ENCODE peak calls at places on chromosomes 12 and 14, in seven cellular contexts. One of them, this sample, is unnamed. For H3K79me2, the result is how much of the 10 kb centered on the place peaks cover.

GRCh38 chr12:57896437-57897201 is 44.7 kb upstream of the ATP23 start:
- DNase-seq in neural progenitor cell: peak
- DNase-seq in mesendoderm: peak
- DNase-seq in SK-N-SH: peak
- DNase-seq in PC-9: no peak
- DNase-seq in fibroblast of lung: peak
- DNase-seq in HCT116: no peak
- DNase-seq in this sample: no peak

GRCh38 chr12:8832500-8832899 is 10.1 kb downstream of the A2ML1 start:
- DNase-seq in neural progenitor cell: no peak
- DNase-seq in mesendoderm: peak
- DNase-seq in SK-N-SH: no peak
- DNase-seq in PC-9: no peak
- DNase-seq in fibroblast of lung: no peak
- DNase-seq in HCT116: no peak
- DNase-seq in this sample: no peak

GRCh38 chr12:69779928-69780327 is 41.3 kb downstream of the RAB3IP start:
- DNase-seq in neural progenitor cell: peak
- DNase-seq in mesendoderm: peak
- DNase-seq in SK-N-SH: peak
- DNase-seq in PC-9: no peak
- DNase-seq in fibroblast of lung: peak
- DNase-seq in HCT116: peak
- DNase-seq in this sample: no peak

GRCh38 chr12:75944097-75944904 is 87.3 kb downstream of the PHLDA1 start:
- DNase-seq in neural progenitor cell: no peak
- DNase-seq in mesendoderm: peak
- DNase-seq in SK-N-SH: no peak
- DNase-seq in PC-9: peak
- DNase-seq in fibroblast of lung: peak
- DNase-seq in HCT116: peak
- DNase-seq in this sample: no peak

GRCh38 chr12:76623929-76624328 is 64.4 kb upstream of the OSBPL8 start:
- DNase-seq in neural progenitor cell: no peak
- DNase-seq in mesendoderm: peak
- DNase-seq in SK-N-SH: no peak
- DNase-seq in PC-9: peak
- DNase-seq in fibroblast of lung: peak
- DNase-seq in HCT116: peak
- DNase-seq in this sample: no peak

GRCh38 chr12:97716356-97716755 is 253.8 kb downstream of the RMST start:
- DNase-seq in neural progenitor cell: peak
- DNase-seq in mesendoderm: peak
- DNase-seq in SK-N-SH: peak
- DNase-seq in PC-9: no peak
- DNase-seq in fibroblast of lung: no peak
- DNase-seq in HCT116: no peak
- DNase-seq in this sample: no peak

GRCh38 chr12:32437095-32437515 is 37.7 kb downstream of the FGD4 start:
- DNase-seq in neural progenitor cell: no peak
- DNase-seq in mesendoderm: peak
- DNase-seq in SK-N-SH: no peak
- DNase-seq in PC-9: peak
- DNase-seq in fibroblast of lung: peak
- DNase-seq in HCT116: peak
- DNase-seq in this sample: no peak

GRCh38 chr12:118337194-118337838 is 35.4 kb downstream of the TAOK3 start:
- DNase-seq in neural progenitor cell: no peak
- DNase-seq in mesendoderm: no peak
- DNase-seq in SK-N-SH: no peak
- DNase-seq in PC-9: no peak
- DNase-seq in fibroblast of lung: peak
- DNase-seq in HCT116: no peak
- DNase-seq in this sample: no peak

GRCh38 chr12:98593351-98594049 is at the start of gene SLC25A3:
- DNase-seq in neural progenitor cell: peak
- DNase-seq in mesendoderm: peak
- DNase-seq in SK-N-SH: peak
- DNase-seq in PC-9: peak
- DNase-seq in fibroblast of lung: peak
- DNase-seq in HCT116: peak
- DNase-seq in this sample: peak

GRCh38 chr14:59301354-59301753 is 112.9 kb downstream of the DAAM1 start:
- DNase-seq in neural progenitor cell: no peak
- DNase-seq in mesendoderm: no peak
- DNase-seq in SK-N-SH: no peak
- DNase-seq in PC-9: no peak
- DNase-seq in fibroblast of lung: no peak
- DNase-seq in HCT116: no peak
- DNase-seq in this sample: peak
- H3K79me2 ChIP-seq in neural progenitor cell: under half
- H3K79me2 ChIP-seq in mesendoderm: under half
- H3K79me2 ChIP-seq in SK-N-SH: under half
- H3K79me2 ChIP-seq in PC-9: under half
- H3K79me2 ChIP-seq in fibroblast of lung: under half
- H3K79me2 ChIP-seq in HCT116: under half
- H3K79me2 ChIP-seq in this sample: under half

DNA sequence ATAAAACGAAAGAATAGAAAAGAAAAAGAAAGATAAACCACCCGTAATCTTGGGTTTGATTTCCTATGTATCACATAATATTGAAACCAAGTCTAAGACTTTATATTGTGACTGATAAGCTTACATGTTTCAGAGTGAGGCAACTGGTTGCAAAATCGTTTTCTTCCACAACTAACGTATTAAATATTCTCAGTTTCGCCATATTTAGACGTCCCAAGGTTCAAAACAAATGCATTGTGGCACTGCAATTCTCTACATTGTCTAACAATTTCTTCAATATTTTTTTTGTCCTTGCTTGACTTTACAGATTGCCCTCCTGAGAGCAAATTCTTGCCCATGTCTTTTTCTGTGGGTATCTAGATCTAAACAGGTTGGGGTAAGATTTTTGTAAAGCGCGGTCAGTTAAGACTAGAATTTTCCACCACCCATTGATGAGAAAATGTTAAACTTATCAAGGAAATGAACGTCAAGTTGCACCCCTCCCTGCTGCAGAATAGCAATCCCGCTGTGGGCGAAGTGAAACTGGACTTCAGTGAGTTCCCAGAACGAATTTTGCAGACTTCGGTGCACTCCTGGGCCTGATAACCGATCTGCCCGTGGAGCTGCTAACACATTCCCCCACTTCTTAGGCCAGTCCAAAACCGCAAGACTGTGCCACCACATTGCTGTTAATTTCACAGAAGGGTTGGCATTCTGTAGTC is 2.7 kb downstream of the TBX3 start:
- DNase-seq in neural progenitor cell: no peak
- DNase-seq in mesendoderm: no peak
- DNase-seq in SK-N-SH: no peak
- DNase-seq in PC-9: no peak
- DNase-seq in fibroblast of lung: peak
- DNase-seq in HCT116: no peak
- DNase-seq in this sample: no peak
- H3K4me3 ChIP-seq in neural progenitor cell: no peak
- H3K4me3 ChIP-seq in mesendoderm: peak
- H3K4me3 ChIP-seq in SK-N-SH: peak
- H3K4me3 ChIP-seq in PC-9: no peak
- H3K4me3 ChIP-seq in fibroblast of lung: peak
- H3K4me3 ChIP-seq in HCT116: no peak
- H3K4me3 ChIP-seq in this sample: no peak

DNA sequence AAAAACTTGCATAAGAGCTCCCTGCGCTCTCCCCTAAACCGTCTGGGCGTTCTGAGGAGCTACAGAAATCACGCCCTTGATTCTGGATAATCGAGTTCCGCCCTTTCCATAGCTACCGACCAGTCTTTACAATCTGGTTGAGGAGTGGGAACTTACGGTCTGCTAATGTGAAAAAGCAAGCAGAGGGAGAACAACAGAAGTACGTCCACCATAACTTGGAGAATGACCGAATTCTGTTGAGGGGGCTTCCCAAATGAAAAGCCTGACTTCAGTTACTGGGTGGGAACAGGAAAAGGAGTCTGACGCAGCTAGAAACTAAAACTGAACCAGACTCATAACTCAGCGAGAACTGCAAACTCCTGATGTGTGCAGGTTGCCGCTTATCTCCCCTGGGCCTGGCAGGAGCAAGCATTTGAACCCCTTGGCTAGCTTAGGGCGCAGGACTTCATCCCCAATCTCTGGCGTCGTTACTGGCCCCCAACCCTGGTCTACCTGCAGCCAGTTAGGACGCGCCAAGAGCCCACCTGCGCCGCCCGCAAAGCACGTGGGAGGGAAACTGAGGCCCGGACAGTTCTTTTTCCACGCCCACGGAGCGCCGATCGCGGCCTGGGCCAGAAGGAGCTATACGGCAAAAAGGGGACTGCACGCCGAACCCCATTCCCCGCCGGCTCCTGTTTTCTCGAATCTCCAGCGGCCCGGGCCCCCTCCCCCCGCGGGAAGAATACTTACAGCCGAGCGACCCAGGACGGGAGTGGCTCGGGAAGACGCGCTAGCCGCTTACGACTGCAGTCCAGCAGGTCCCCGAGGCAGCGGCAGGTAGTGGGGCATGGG is 818 bp downstream of the LRIG3 start:
- DNase-seq in neural progenitor cell: peak
- DNase-seq in mesendoderm: peak
- DNase-seq in SK-N-SH: no peak
- DNase-seq in PC-9: peak
- DNase-seq in fibroblast of lung: peak
- DNase-seq in HCT116: no peak
- DNase-seq in this sample: no peak
- H3K79me2 ChIP-seq in neural progenitor cell: half or more
- H3K79me2 ChIP-seq in mesendoderm: under half
- H3K79me2 ChIP-seq in SK-N-SH: under half
- H3K79me2 ChIP-seq in PC-9: half or more
- H3K79me2 ChIP-seq in fibroblast of lung: half or more
- H3K79me2 ChIP-seq in HCT116: half or more
- H3K79me2 ChIP-seq in this sample: under half

DNA sequence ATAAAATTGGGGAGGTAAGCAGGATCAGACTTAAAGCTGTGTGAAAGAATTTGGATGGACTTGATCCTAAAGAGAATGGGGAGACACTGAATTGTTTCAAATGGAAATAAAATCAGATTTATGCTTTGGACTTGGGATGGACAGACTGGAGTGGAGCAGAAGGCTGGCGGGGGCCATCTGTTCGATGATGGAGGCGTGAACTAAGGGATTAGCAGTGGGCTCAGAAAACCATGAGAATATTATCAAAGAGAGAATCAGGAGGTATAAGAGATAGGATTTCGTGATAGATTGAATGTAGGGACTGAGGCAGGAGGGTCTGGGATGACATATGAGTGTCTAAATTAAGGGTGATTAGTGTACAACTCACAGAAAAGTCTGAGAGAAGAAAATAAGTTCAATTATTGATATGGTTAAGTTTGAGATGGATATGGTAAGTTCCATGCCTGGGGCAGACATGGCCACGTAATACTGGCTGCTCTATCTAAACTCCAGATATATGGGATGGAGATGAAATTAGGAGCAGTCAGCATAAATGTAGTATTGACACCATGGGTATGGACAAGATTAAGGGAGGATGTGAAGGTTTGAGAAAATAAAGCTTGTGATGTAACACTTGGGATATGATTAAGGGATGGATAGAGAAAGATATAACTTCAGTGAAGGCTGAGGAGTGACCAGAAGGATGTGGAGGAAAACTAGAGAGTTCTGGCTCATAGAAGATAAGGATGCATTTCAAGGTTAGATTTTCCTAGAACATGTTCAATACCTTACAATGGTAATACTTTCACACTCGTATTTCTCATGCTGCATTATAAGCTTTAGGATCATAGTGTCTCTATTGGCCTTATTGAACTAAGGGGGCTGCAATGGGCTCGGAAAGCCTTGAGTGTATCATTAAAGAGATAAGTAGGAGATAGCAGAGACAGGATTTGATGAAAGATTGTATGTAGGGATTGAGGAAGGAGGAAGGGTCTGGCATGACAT is 1.0 kb upstream of the TSSK4 start:
- DNase-seq in neural progenitor cell: no peak
- DNase-seq in mesendoderm: no peak
- DNase-seq in SK-N-SH: no peak
- DNase-seq in PC-9: no peak
- DNase-seq in fibroblast of lung: no peak
- DNase-seq in HCT116: no peak
- DNase-seq in this sample: no peak
- H3K4me3 ChIP-seq in neural progenitor cell: no peak
- H3K4me3 ChIP-seq in mesendoderm: no peak
- H3K4me3 ChIP-seq in SK-N-SH: no peak
- H3K4me3 ChIP-seq in PC-9: no peak
- H3K4me3 ChIP-seq in fibroblast of lung: no peak
- H3K4me3 ChIP-seq in HCT116: no peak
- H3K4me3 ChIP-seq in this sample: no peak

GRCh38 chr14:102157346-102157745 is 17.6 kb downstream of the WDR20 start:
- DNase-seq in neural progenitor cell: no peak
- DNase-seq in mesendoderm: no peak
- DNase-seq in SK-N-SH: no peak
- DNase-seq in PC-9: no peak
- DNase-seq in fibroblast of lung: no peak
- DNase-seq in HCT116: no peak
- DNase-seq in this sample: no peak
- H3K79me2 ChIP-seq in neural progenitor cell: half or more
- H3K79me2 ChIP-seq in mesendoderm: under half
- H3K79me2 ChIP-seq in SK-N-SH: half or more
- H3K79me2 ChIP-seq in PC-9: half or more
- H3K79me2 ChIP-seq in fibroblast of lung: under half
- H3K79me2 ChIP-seq in HCT116: half or more
- H3K79me2 ChIP-seq in this sample: half or more

DNA sequence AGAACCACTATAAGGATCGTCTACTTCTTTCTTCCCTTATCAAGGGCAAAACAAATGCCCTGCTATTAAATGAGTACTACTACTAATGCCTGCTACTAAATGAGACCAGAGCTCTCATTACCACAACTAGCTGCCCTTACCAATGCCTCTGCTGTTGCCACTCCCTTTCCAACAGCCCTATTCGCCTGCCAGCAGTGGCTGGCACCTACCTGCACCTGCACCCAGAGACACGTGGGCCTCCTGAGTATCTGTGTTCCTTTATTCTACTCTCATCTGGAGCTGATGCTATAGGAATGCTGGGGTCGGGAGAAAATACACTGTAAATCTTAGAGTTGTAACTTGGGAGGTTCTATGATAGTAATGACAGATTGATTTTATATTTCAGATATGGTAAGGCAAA is 174.7 kb downstream of the SLC2A13 start:
- DNase-seq in neural progenitor cell: no peak
- DNase-seq in mesendoderm: no peak
- DNase-seq in SK-N-SH: no peak
- DNase-seq in PC-9: no peak
- DNase-seq in fibroblast of lung: no peak
- DNase-seq in HCT116: no peak
- DNase-seq in this sample: no peak
- H3K4me3 ChIP-seq in neural progenitor cell: no peak
- H3K4me3 ChIP-seq in mesendoderm: no peak
- H3K4me3 ChIP-seq in SK-N-SH: no peak
- H3K4me3 ChIP-seq in PC-9: no peak
- H3K4me3 ChIP-seq in fibroblast of lung: no peak
- H3K4me3 ChIP-seq in HCT116: no peak
- H3K4me3 ChIP-seq in this sample: no peak

GRCh38 chr14:56357478-56357877 is 222.1 kb upstream of the TMEM260 start:
- DNase-seq in neural progenitor cell: no peak
- DNase-seq in mesendoderm: no peak
- DNase-seq in SK-N-SH: no peak
- DNase-seq in PC-9: no peak
- DNase-seq in fibroblast of lung: no peak
- DNase-seq in HCT116: no peak
- DNase-seq in this sample: no peak
- H3K79me2 ChIP-seq in neural progenitor cell: under half
- H3K79me2 ChIP-seq in mesendoderm: under half
- H3K79me2 ChIP-seq in SK-N-SH: under half
- H3K79me2 ChIP-seq in PC-9: under half
- H3K79me2 ChIP-seq in fibroblast of lung: under half
- H3K79me2 ChIP-seq in HCT116: under half
- H3K79me2 ChIP-seq in this sample: under half

This sample was measured in DND-41.